ENCODE peak calls at places on chromosomes 12 and 14, in eight cellular contexts. J, T, P, K, D, Q, X and V are unnamed samples. For H3K4me1, the result is how much of the 10 kb centered on the place peaks cover.

GRCh38 chr12:127613056-127613455 is 653.9 kb upstream of the TMEM132C start:
- DNase-seq in X (peak), J (no peak), K (no peak), D (no peak), Q (no peak), T (no peak), P (no peak), V (no peak)

GRCh38 chr14:68444449-68445168 is 348.3 kb downstream of the ZFP36L1 start:
- DNase-seq in K (no peak), Q (peak), P (no peak), T (no peak), D (peak), J (no peak), X (peak), V (no peak)

GRCh38 chr12:19707948-19708409 is 268.7 kb downstream of the AEBP2 start:
- DNase-seq in Q (peak), P (no peak), X (peak), J (peak), T (no peak), K (no peak), D (peak), V (no peak)

GRCh38 chr14:72024043-72024407 is 91.8 kb downstream of the RGS6 start:
- DNase-seq in Q (peak), D (no peak), K (no peak), X (peak), T (peak), P (peak), J (peak), V (no peak)

GRCh38 chr12:132423251-132424117 is 66.5 kb upstream of the FBRSL1 start:
- DNase-seq in K (no peak), J (no peak), Q (peak), D (no peak), T (peak), P (no peak), X (no peak), V (no peak)

GRCh38 chr12:107131832-107132616 is 38.7 kb upstream of the CRY1 start:
- DNase-seq in J (peak), X (peak), P (peak), D (peak), K (peak), T (peak), Q (peak), V (peak)

GRCh38 chr12:97567619-97568110 is 105.1 kb downstream of the RMST start:
- DNase-seq in J (no peak), X (peak), P (no peak), T (no peak), K (no peak), Q (no peak), D (no peak), V (no peak)

GRCh38 chr12:30863839-30864238 is 62.7 kb upstream of the TSPAN11 start:
- DNase-seq in X (no peak), D (no peak), J (no peak), T (no peak), P (no peak), K (peak), Q (no peak), V (no peak)

GRCh38 chr14:63727736-63728728 is at the start of gene SGPP1:
- DNase-seq in P (peak), J (peak), X (peak), K (peak), D (peak), Q (peak), T (peak), V (peak)

GRCh38 chr12:27772328-27773049 is 7.5 kb upstream of the KLHL42 start:
- DNase-seq in T (no peak), P (no peak), X (peak), D (peak), Q (peak), K (peak), J (no peak), V (no peak)

GRCh38 chr12:109758406-109759075 is 44.9 kb downstream of the FAM222A start:
- DNase-seq in J (no peak), Q (no peak), D (no peak), K (no peak), P (no peak), T (peak), X (no peak), V (peak)

GRCh38 chr12:31011746-31012567 is 61.7 kb upstream of the DDX11 start:
- DNase-seq in X (no peak), J (no peak), T (no peak), Q (no peak), K (no peak), P (no peak), D (no peak), V (no peak)

GRCh38 chr14:84080961-84081360 is 1449.0 kb upstream of the FLRT2 start:
- DNase-seq in K (no peak), J (no peak), D (no peak), T (no peak), Q (no peak), P (no peak), X (peak), V (no peak)

GRCh38 chr12:123398918-123399617 is 15.1 kb downstream of the KMT5A start:
- DNase-seq in J (no peak), P (no peak), T (no peak), K (no peak), Q (peak), X (no peak), D (no peak), V (no peak)

GRCh38 chr14:54106802-54107377 is 150.3 kb upstream of the BMP4 start:
- DNase-seq in D (no peak), P (peak), J (no peak), K (peak), X (peak), T (no peak), Q (peak), V (peak)

GRCh38 chr12:53413485-53414215 is 10.0 kb upstream of the AMHR2 start:
- DNase-seq in K (no peak), X (no peak), P (no peak), T (no peak), Q (no peak), D (no peak), J (no peak), V (no peak)

GRCh38 chr12:49348781-49349180 is 2.1 kb downstream of the DNAJC22 start:
- DNase-seq in P (no peak), D (no peak), X (no peak), J (no peak), T (no peak), Q (no peak), K (no peak), V (peak)

GRCh38 chr12:18861287-18861858 is 123.5 kb downstream of the CAPZA3 start:
- DNase-seq in D (peak), X (peak), Q (peak), K (no peak), T (no peak), J (peak), P (no peak), V (no peak)

GRCh38 chr12:52415870-52416750 is 10.0 kb upstream of the KRT82 start:
- DNase-seq in Q (peak), J (no peak), D (peak), P (no peak), K (peak), X (peak), T (no peak), V (peak)

GRCh38 chr12:123519151-123520001 is 14.1 kb downstream of the RILPL1 start:
- DNase-seq in J (no peak), K (peak), X (no peak), P (no peak), Q (peak), T (no peak), D (peak), V (peak)

GRCh38 chr14:81535399-81536124 is 1.9 kb upstream of the SEL1L start:
- DNase-seq in Q (no peak), D (no peak), P (no peak), X (no peak), K (no peak), J (no peak), T (no peak), V (no peak)

GRCh38 chr12:39127401-39127800 is 222.0 kb upstream of the CPNE8 start:
- DNase-seq in Q (peak), P (no peak), T (no peak), J (peak), X (peak), D (peak), K (no peak), V (peak)

GRCh38 chr12:115920395-115921183 is 356.9 kb downstream of the MED13L start:
- DNase-seq in D (no peak), K (no peak), J (no peak), T (no peak), Q (peak), P (no peak), X (no peak), V (no peak)

GRCh38 chr14:55129428-55130193 is 559 bp downstream of the LGALS3 start:
- DNase-seq in Q (peak), X (peak), T (peak), P (no peak), K (peak), J (no peak), D (peak), V (peak)

GRCh38 chr14:81330619-81331122 is 69.5 kb downstream of the STON2 start:
- DNase-seq in T (no peak), Q (no peak), K (no peak), X (no peak), D (no peak), P (no peak), J (no peak), V (no peak)

GRCh38 chr12:104651812-104652211 is 195.1 kb downstream of the CHST11 start:
- DNase-seq in J (no peak), D (no peak), X (no peak), K (no peak), T (no peak), P (no peak), Q (no peak), V (no peak)

GRCh38 chr14:93337143-93337753 is 4.4 kb upstream of the BTBD7 start:
- DNase-seq in D (no peak), J (no peak), P (no peak), Q (no peak), K (no peak), T (no peak), X (no peak), V (no peak)

GRCh38 chr12:47837190-47838171 is 17.8 kb upstream of the HDAC7 start:
- DNase-seq in K (peak), J (peak), Q (peak), T (peak), D (peak), X (peak), P (peak), V (peak)

GRCh38 chr12:86914716-86915115 is 658.5 kb upstream of the MGAT4C start:
- DNase-seq in X (peak), P (peak), T (peak), K (peak), D (peak), J (peak), Q (peak), V (peak)

GRCh38 chr12:48183876-48184548 is 568 bp downstream of the CCDC184 start:
- DNase-seq in X (no peak), J (no peak), T (peak), P (no peak), Q (no peak), K (no peak), D (no peak), V (no peak)

GRCh38 chr12:23655884-23656283 is 293.6 kb downstream of the SOX5 start:
- DNase-seq in P (no peak), Q (no peak), D (no peak), T (peak), K (no peak), J (no peak), X (no peak), V (no peak)

GRCh38 chr12:95802482-95803264 is 12.1 kb upstream of the NTN4 start:
- DNase-seq in K (peak), X (peak), P (no peak), D (peak), J (peak), T (no peak), Q (peak), V (no peak)

GRCh38 chr12:76976777-76977465 is 88.4 kb downstream of the E2F7 start:
- DNase-seq in P (no peak), D (no peak), J (no peak), K (no peak), X (peak), T (no peak), Q (peak), V (no peak)

GRCh38 chr14:24426150-24426911 is 3.1 kb downstream of the CBLN3 start:
- DNase-seq in T (no peak), X (peak), K (no peak), D (no peak), Q (no peak), J (no peak), P (no peak), V (no peak)

GRCh38 chr14:24418492-24418873 is 11.0 kb downstream of the CBLN3 start:
- DNase-seq in P (no peak), T (no peak), K (peak), D (no peak), Q (peak), J (no peak), X (peak), V (peak)

GRCh38 chr14:24425704-24426103 is 3.8 kb downstream of the CBLN3 start:
- DNase-seq in T (no peak), D (peak), K (peak), J (no peak), Q (peak), P (no peak), X (peak), V (peak)

GRCh38 chr14:24422694-24423531 is 6.6 kb downstream of the CBLN3 start:
- DNase-seq in K (no peak), P (no peak), Q (no peak), J (no peak), T (no peak), D (no peak), X (no peak), V (no peak)

GRCh38 chr14:24422261-24422660 is 7.2 kb downstream of the CBLN3 start:
- DNase-seq in P (no peak), T (no peak), J (no peak), D (no peak), K (no peak), Q (no peak), X (no peak), V (no peak)
- H3K4me1 ChIP-seq in P (under half), T (under half), J (under half), D (under half), K (under half), Q (under half), X (under half), V (under half)

GRCh38 chr12:102726686-102727085 is 190.4 kb downstream of the PAH start:
- DNase-seq in P (no peak), Q (no peak), T (no peak), X (no peak), K (no peak), D (no peak), J (no peak), V (no peak)
- H2AFZ ChIP-seq in P (no peak), Q (no peak), T (no peak), X (no peak), K (no peak), D (no peak), J (no peak), V (no peak)

GRCh38 chr12:89578499-89578898 is 52.7 kb upstream of the POC1B start:
- DNase-seq in Q (no peak), X (no peak), D (no peak), J (no peak), K (no peak), T (no peak), P (no peak), V (no peak)
- H3K4me1 ChIP-seq in Q (under half), X (under half), D (under half), J (under half), K (under half), T (under half), P (under half), V (under half)

DNA sequence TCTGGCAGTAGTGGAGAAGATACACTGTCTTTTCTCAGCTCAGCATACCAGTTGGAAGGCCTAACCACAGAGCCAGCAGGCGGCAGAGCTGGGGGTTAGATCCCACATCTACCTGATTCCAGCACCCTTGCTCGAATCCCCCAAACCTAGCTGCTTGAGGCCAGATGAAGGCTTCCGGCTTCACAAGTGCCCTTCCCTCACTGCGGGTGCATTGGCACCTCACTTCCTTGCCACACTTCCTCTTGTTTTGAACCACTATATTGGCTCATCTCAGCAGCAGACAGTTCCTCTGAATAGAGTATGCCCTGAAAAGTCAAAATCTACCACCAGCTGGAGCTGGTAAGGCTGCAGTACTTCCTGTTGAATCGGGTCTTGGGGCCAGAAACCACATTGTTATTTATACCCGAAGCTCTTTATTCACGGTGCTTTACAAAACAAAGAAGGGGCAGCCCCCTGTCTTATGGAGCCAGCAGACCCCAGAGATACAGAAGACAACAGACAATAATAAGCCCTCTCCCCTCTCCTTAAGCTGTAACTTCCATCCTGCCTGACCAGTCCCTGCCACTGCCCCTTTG is 233.7 kb downstream of the EFCAB11 start:
- DNase-seq in X (no peak), T (peak), P (no peak), Q (no peak), D (no peak), K (no peak), J (no peak), V (peak)
- H2AFZ ChIP-seq in X (no peak), T (no peak), P (peak), Q (no peak), D (no peak), K (no peak), J (no peak), V (peak)

DNA sequence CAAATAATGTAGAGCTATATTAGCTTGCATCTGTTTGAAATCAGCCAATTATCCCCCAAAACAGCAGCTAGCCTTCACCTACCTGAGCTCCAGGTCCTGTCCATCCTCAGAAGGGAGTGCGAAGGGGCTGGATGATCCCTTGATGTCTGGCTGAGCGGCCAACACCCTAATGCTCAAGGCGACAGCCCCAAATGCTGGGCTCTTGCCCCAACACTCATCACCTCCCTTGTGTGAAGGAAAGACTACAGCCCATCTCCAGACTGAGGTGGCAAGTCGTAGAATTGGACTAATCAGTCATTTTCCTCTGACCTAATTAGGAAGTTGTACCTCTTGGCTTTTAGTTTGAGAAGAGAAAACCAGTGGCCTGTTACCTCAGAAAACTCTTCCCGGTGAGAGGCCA is 16.3 kb upstream of the MDM1 start:
- DNase-seq in K (no peak), X (no peak), P (no peak), Q (no peak), J (no peak), T (no peak), D (no peak), V (peak)
- H3K4me1 ChIP-seq in K (under half), X (under half), P (under half), Q (under half), J (under half), T (under half), D (under half), V (under half)

GRCh38 chr12:78891646-78892353 is 27.2 kb downstream of the SYT1 start:
- DNase-seq in J (no peak), K (no peak), X (no peak), T (no peak), Q (no peak), P (no peak), D (no peak), V (no peak)

GRCh38 chr12:78885466-78885865 is 20.9 kb downstream of the SYT1 start:
- DNase-seq in T (no peak), P (no peak), Q (no peak), K (no peak), D (no peak), X (no peak), J (no peak), V (no peak)

GRCh38 chr12:78887008-78887407 is 22.4 kb downstream of the SYT1 start:
- DNase-seq in X (peak), J (peak), D (peak), T (no peak), K (no peak), P (no peak), Q (peak), V (no peak)

GRCh38 chr12:78888583-78888982 is 24.0 kb downstream of the SYT1 start:
- DNase-seq in K (no peak), D (no peak), P (no peak), Q (no peak), X (no peak), J (peak), T (no peak), V (no peak)

GRCh38 chr12:78887444-78887843 is 22.9 kb downstream of the SYT1 start:
- DNase-seq in D (no peak), P (no peak), T (no peak), J (no peak), Q (no peak), X (no peak), K (no peak), V (no peak)
- H2AFZ ChIP-seq in D (no peak), P (no peak), T (peak), J (peak), Q (peak), X (no peak), K (peak), V (peak)

GRCh38 chr12:51183349-51183748 is 10.4 kb upstream of the TFCP2 start:
- DNase-seq in P (no peak), K (no peak), X (no peak), J (no peak), T (no peak), D (no peak), Q (no peak), V (peak)
- H3K4me1 ChIP-seq in P (under half), K (under half), X (under half), J (under half), T (under half), D (under half), Q (under half), V (under half)

GRCh38 chr12:108630481-108631207 is 3.0 kb downstream of the SELPLG start:
- DNase-seq in K (peak), D (peak), P (no peak), X (peak), Q (peak), J (no peak), T (no peak), V (peak)
- H2AFZ ChIP-seq in K (no peak), D (no peak), P (peak), X (no peak), Q (peak), J (no peak), T (no peak), V (peak)